ENCODE peak calls at places on chromosomes 7 and 10, in seven cellular contexts. D is ELR; C is Jurkat, Clone E6-1; X is GM03348; Y is left ventricle myocardium superior; S is activated T-helper 9 cell treated with anti-CD3 and anti-CD28 coated beads, Interleukin-2, amount 50 U/mL, for 16 hours; J is NCI-H774. E is an unnamed sample.

GRCh38 chr10:29692121-29692539 is 57.4 kb upstream of the SVIL start:
- DNase-seq in D (peak), C (no peak), X (no peak), Y (no peak), S (no peak), J (no peak), E (peak)

GRCh38 chr7:4931932-4932331 is 27.1 kb downstream of the MMD2 start:
- DNase-seq in D (peak), C (no peak), X (no peak), Y (no peak), S (no peak), J (peak), E (no peak)

GRCh38 chr10:31596765-31597164 is 277.7 kb downstream of the ZEB1 start:
- DNase-seq in D (no peak), C (no peak), X (no peak), Y (no peak), S (no peak), J (no peak), E (no peak)

GRCh38 chr10:132402781-132403241 is 5.8 kb downstream of the PWWP2B start:
- DNase-seq in D (no peak), C (no peak), X (no peak), Y (peak), S (no peak), J (no peak), E (no peak)

GRCh38 chr7:492714-493065 is 27.0 kb downstream of the PDGFA start:
- DNase-seq in D (no peak), C (no peak), X (no peak), Y (peak), S (no peak), J (no peak), E (peak)

GRCh38 chr10:88066876-88067275 is 203.5 kb downstream of the PTEN start:
- DNase-seq in D (no peak), C (peak), X (no peak), Y (no peak), S (no peak), J (no peak), E (no peak)

GRCh38 chr10:109892885-109893284 is 30.4 kb downstream of the XPNPEP1 start:
- DNase-seq in D (peak), C (no peak), X (peak), Y (no peak), S (no peak), J (no peak), E (no peak)

GRCh38 chr10:106336874-106337273 is 827.6 kb downstream of the SORCS1 start:
- DNase-seq in D (no peak), C (no peak), X (no peak), Y (no peak), S (no peak), J (no peak), E (no peak)

GRCh38 chr10:124745678-124746077 is 1.5 kb upstream of the FAM53B start:
- DNase-seq in D (peak), C (peak), X (peak), Y (no peak), S (no peak), J (no peak), E (no peak)

GRCh38 chr10:10320981-10321380 is 696.7 kb upstream of the CELF2 start:
- DNase-seq in D (no peak), C (no peak), X (no peak), Y (no peak), S (no peak), J (no peak), E (no peak)

GRCh38 chr10:96606216-96606615 is 19.4 kb upstream of the TM9SF3 start:
- DNase-seq in D (peak), C (no peak), X (peak), Y (no peak), S (no peak), J (no peak), E (no peak)

GRCh38 chr10:58851606-58852005 is 324.8 kb upstream of the PHYHIPL start:
- DNase-seq in D (peak), C (no peak), X (no peak), Y (no peak), S (no peak), J (no peak), E (no peak)

GRCh38 chr7:2955177-2955768 is 88.4 kb downstream of the CARD11 start:
- DNase-seq in D (no peak), C (no peak), X (no peak), Y (no peak), S (no peak), J (no peak), E (no peak)

GRCh38 chr10:8224591-8224990 is 170.1 kb downstream of the GATA3 start:
- DNase-seq in D (no peak), C (no peak), X (no peak), Y (no peak), S (no peak), J (no peak), E (no peak)

GRCh38 chr10:76127984-76128589 is 696.7 kb downstream of the LRMDA start:
- DNase-seq in D (no peak), C (no peak), X (no peak), Y (no peak), S (no peak), J (no peak), E (peak)

E was measured in thyroid gland.